ENCODE peak calls at places on chromosomes 16 and 17, in seven cellular contexts. One of them, this sample, is unnamed.
A peak's percentile ranks its signal among the peaks of the same experiment; 100 is the strongest.

GRCh38 chr17:75587718-75588545 is at the start of gene MYO15B:
- DNase-seq in cardiac muscle cell: peak; percentile 47
- DNase-seq in right lobe of liver: peak; percentile 74
- DNase-seq in left ventricle myocardium inferior: peak; percentile 72
- DNase-seq in stomach: peak; percentile 60
- DNase-seq in hepatocyte: peak; percentile 75
- DNase-seq in heart right ventricle: peak; percentile 70
- DNase-seq in this sample: no peak

GRCh38 chr17:58527949-58528348 is 13.5 kb upstream of the MTMR4 start:
- DNase-seq in cardiac muscle cell: no peak
- DNase-seq in right lobe of liver: no peak
- DNase-seq in left ventricle myocardium inferior: no peak
- DNase-seq in stomach: no peak
- DNase-seq in hepatocyte: no peak
- DNase-seq in heart right ventricle: no peak
- DNase-seq in this sample: no peak

GRCh38 chr17:76558210-76559095 is 18.6 kb downstream of the PRCD start:
- DNase-seq in cardiac muscle cell: no peak
- DNase-seq in right lobe of liver: no peak
- DNase-seq in left ventricle myocardium inferior: no peak
- DNase-seq in stomach: no peak
- DNase-seq in hepatocyte: no peak
- DNase-seq in heart right ventricle: no peak
- DNase-seq in this sample: no peak

GRCh38 chr17:27743288-27743885 is 56.9 kb downstream of the NOS2 start:
- DNase-seq in cardiac muscle cell: no peak
- DNase-seq in right lobe of liver: no peak
- DNase-seq in left ventricle myocardium inferior: no peak
- DNase-seq in stomach: no peak
- DNase-seq in hepatocyte: no peak
- DNase-seq in heart right ventricle: no peak
- DNase-seq in this sample: no peak

GRCh38 chr17:39920218-39921210 is 2.1 kb upstream of the GSDMB start:
- DNase-seq in cardiac muscle cell: no peak
- DNase-seq in right lobe of liver: peak; percentile 53
- DNase-seq in left ventricle myocardium inferior: no peak
- DNase-seq in stomach: no peak
- DNase-seq in hepatocyte: peak; percentile 34
- DNase-seq in heart right ventricle: no peak
- DNase-seq in this sample: no peak

GRCh38 chr16:49280022-49280741 is 1.5 kb downstream of the CBLN1 start:
- DNase-seq in cardiac muscle cell: peak; percentile 84
- DNase-seq in right lobe of liver: peak; percentile 28
- DNase-seq in left ventricle myocardium inferior: no peak
- DNase-seq in stomach: no peak
- DNase-seq in hepatocyte: peak; percentile 58
- DNase-seq in heart right ventricle: no peak
- DNase-seq in this sample: no peak

GRCh38 chr17:49922095-49922494 is 46.9 kb upstream of the DLX4 start:
- DNase-seq in cardiac muscle cell: no peak
- DNase-seq in right lobe of liver: no peak
- DNase-seq in left ventricle myocardium inferior: no peak
- DNase-seq in stomach: no peak
- DNase-seq in hepatocyte: no peak
- DNase-seq in heart right ventricle: no peak
- DNase-seq in this sample: no peak

GRCh38 chr16:88014201-88014781 is 63.1 kb downstream of the BANP start:
- DNase-seq in cardiac muscle cell: no peak
- DNase-seq in right lobe of liver: no peak
- DNase-seq in left ventricle myocardium inferior: no peak
- DNase-seq in stomach: peak; percentile 23
- DNase-seq in hepatocyte: no peak
- DNase-seq in heart right ventricle: no peak
- DNase-seq in this sample: no peak

GRCh38 chr17:65495255-65496060 is 66.0 kb downstream of the AXIN2 start:
- DNase-seq in cardiac muscle cell: peak; percentile 23
- DNase-seq in right lobe of liver: no peak
- DNase-seq in left ventricle myocardium inferior: no peak
- DNase-seq in stomach: no peak
- DNase-seq in hepatocyte: peak; percentile 42
- DNase-seq in heart right ventricle: no peak
- DNase-seq in this sample: no peak

GRCh38 chr16:27444470-27444869 is 42.5 kb downstream of the IL21R start:
- DNase-seq in cardiac muscle cell: no peak
- DNase-seq in right lobe of liver: peak; percentile 5
- DNase-seq in left ventricle myocardium inferior: no peak
- DNase-seq in stomach: no peak
- DNase-seq in hepatocyte: no peak
- DNase-seq in heart right ventricle: no peak
- DNase-seq in this sample: no peak

GRCh38 chr16:52435573-52435972 is 111.4 kb downstream of the TOX3 start:
- DNase-seq in cardiac muscle cell: no peak
- DNase-seq in right lobe of liver: no peak
- DNase-seq in left ventricle myocardium inferior: no peak
- DNase-seq in stomach: no peak
- DNase-seq in hepatocyte: no peak
- DNase-seq in heart right ventricle: no peak
- DNase-seq in this sample: no peak

GRCh38 chr17:78724999-78725398 is 57.1 kb downstream of the CYTH1 start:
- DNase-seq in cardiac muscle cell: no peak
- DNase-seq in right lobe of liver: no peak
- DNase-seq in left ventricle myocardium inferior: no peak
- DNase-seq in stomach: no peak
- DNase-seq in hepatocyte: no peak
- DNase-seq in heart right ventricle: no peak
- DNase-seq in this sample: no peak

GRCh38 chr16:64282181-64282580 is 839.7 kb downstream of the CDH11 start:
- DNase-seq in cardiac muscle cell: no peak
- DNase-seq in right lobe of liver: no peak
- DNase-seq in left ventricle myocardium inferior: no peak
- DNase-seq in stomach: no peak
- DNase-seq in hepatocyte: no peak
- DNase-seq in heart right ventricle: no peak
- DNase-seq in this sample: no peak

GRCh38 chr17:48639136-48639535 is 13.0 kb upstream of the HOXB9 start:
- DNase-seq in cardiac muscle cell: no peak
- DNase-seq in right lobe of liver: no peak
- DNase-seq in left ventricle myocardium inferior: no peak
- DNase-seq in stomach: no peak
- DNase-seq in hepatocyte: no peak
- DNase-seq in heart right ventricle: no peak
- DNase-seq in this sample: no peak

GRCh38 chr17:18323007-18323406 is 7.9 kb downstream of the SMCR8 start:
- DNase-seq in cardiac muscle cell: no peak
- DNase-seq in right lobe of liver: no peak
- DNase-seq in left ventricle myocardium inferior: no peak
- DNase-seq in stomach: no peak
- DNase-seq in hepatocyte: no peak
- DNase-seq in heart right ventricle: no peak
- DNase-seq in this sample: no peak

GRCh38 chr16:88442811-88443576 is 10.1 kb upstream of the ZFPM1 start:
- DNase-seq in cardiac muscle cell: peak; percentile 88
- DNase-seq in right lobe of liver: peak; percentile 83
- DNase-seq in left ventricle myocardium inferior: peak; percentile 73
- DNase-seq in stomach: peak; percentile 83
- DNase-seq in hepatocyte: peak; percentile 89
- DNase-seq in heart right ventricle: peak; percentile 74
- DNase-seq in this sample: peak; percentile 49

GRCh38 chr16:50245417-50246298 is 20.7 kb upstream of the ADCY7 start:
- DNase-seq in cardiac muscle cell: peak; percentile 77
- DNase-seq in right lobe of liver: peak; percentile 51
- DNase-seq in left ventricle myocardium inferior: no peak
- DNase-seq in stomach: peak; percentile 55
- DNase-seq in hepatocyte: peak; percentile 75
- DNase-seq in heart right ventricle: no peak
- DNase-seq in this sample: no peak

GRCh38 chr17:1515640-1516402 is 591 bp downstream of the INPP5K start:
- DNase-seq in cardiac muscle cell: peak; percentile 78
- DNase-seq in right lobe of liver: no peak
- DNase-seq in left ventricle myocardium inferior: no peak
- DNase-seq in stomach: peak; percentile 64
- DNase-seq in hepatocyte: peak; percentile 88
- DNase-seq in heart right ventricle: peak; percentile 79
- DNase-seq in this sample: no peak

GRCh38 chr17:32684087-32684828 is 192.7 kb downstream of the MYO1D start:
- DNase-seq in cardiac muscle cell: no peak
- DNase-seq in right lobe of liver: no peak
- DNase-seq in left ventricle myocardium inferior: no peak
- DNase-seq in stomach: no peak
- DNase-seq in hepatocyte: no peak
- DNase-seq in heart right ventricle: no peak
- DNase-seq in this sample: no peak

GRCh38 chr17:4944163-4944553 is 4.1 kb downstream of the RNF167 start:
- DNase-seq in cardiac muscle cell: no peak
- DNase-seq in right lobe of liver: no peak
- DNase-seq in left ventricle myocardium inferior: no peak
- DNase-seq in stomach: no peak
- DNase-seq in hepatocyte: no peak
- DNase-seq in heart right ventricle: no peak
- DNase-seq in this sample: no peak

GRCh38 chr17:82698974-82699442 is 510 bp upstream of the RAB40B start:
- DNase-seq in cardiac muscle cell: no peak
- DNase-seq in right lobe of liver: no peak
- DNase-seq in left ventricle myocardium inferior: no peak
- DNase-seq in stomach: no peak
- DNase-seq in hepatocyte: no peak
- DNase-seq in heart right ventricle: no peak
- DNase-seq in this sample: no peak

GRCh38 chr17:4433515-4434031 is at the start of gene SPNS3:
- DNase-seq in cardiac muscle cell: no peak
- DNase-seq in right lobe of liver: no peak
- DNase-seq in left ventricle myocardium inferior: no peak
- DNase-seq in stomach: no peak
- DNase-seq in hepatocyte: no peak
- DNase-seq in heart right ventricle: no peak
- DNase-seq in this sample: no peak

GRCh38 chr17:8776861-8777260 is 18.5 kb upstream of the SPDYE4 start:
- DNase-seq in cardiac muscle cell: no peak
- DNase-seq in right lobe of liver: no peak
- DNase-seq in left ventricle myocardium inferior: no peak
- DNase-seq in stomach: no peak
- DNase-seq in hepatocyte: no peak
- DNase-seq in heart right ventricle: no peak
- DNase-seq in this sample: no peak

GRCh38 chr16:81586421-81586820 is 141.8 kb downstream of the CMIP start:
- DNase-seq in cardiac muscle cell: peak; percentile 35
- DNase-seq in right lobe of liver: no peak
- DNase-seq in left ventricle myocardium inferior: no peak
- DNase-seq in stomach: no peak
- DNase-seq in hepatocyte: peak; percentile 75
- DNase-seq in heart right ventricle: no peak
- DNase-seq in this sample: no peak

GRCh38 chr17:48101012-48101720 is at the start of gene CBX1:
- DNase-seq in cardiac muscle cell: peak; percentile 96
- DNase-seq in right lobe of liver: peak; percentile 94
- DNase-seq in left ventricle myocardium inferior: peak; percentile 94
- DNase-seq in stomach: peak; percentile 94
- DNase-seq in hepatocyte: peak; percentile 97
- DNase-seq in heart right ventricle: peak; percentile 93
- DNase-seq in this sample: peak; percentile 82

GRCh38 chr17:43350888-43351361 is 47.9 kb upstream of the ARL4D start:
- DNase-seq in cardiac muscle cell: no peak
- DNase-seq in right lobe of liver: no peak
- DNase-seq in left ventricle myocardium inferior: no peak
- DNase-seq in stomach: no peak
- DNase-seq in hepatocyte: no peak
- DNase-seq in heart right ventricle: no peak
- DNase-seq in this sample: no peak
- H3K9me3 ChIP-seq in cardiac muscle cell: no peaks in the 10 kb centered on the region
- H3K9me3 ChIP-seq in right lobe of liver: peaks cover 3% of the 10 kb centered on the region
- H3K9me3 ChIP-seq in left ventricle myocardium inferior: peaks cover 37% of the 10 kb centered on the region
- H3K9me3 ChIP-seq in stomach: peaks cover 33% of the 10 kb centered on the region
- H3K9me3 ChIP-seq in hepatocyte: peaks cover 18% of the 10 kb centered on the region
- H3K9me3 ChIP-seq in heart right ventricle: no peaks in the 10 kb centered on the region
- H3K9me3 ChIP-seq in this sample: no peaks in the 10 kb centered on the region

DNA sequence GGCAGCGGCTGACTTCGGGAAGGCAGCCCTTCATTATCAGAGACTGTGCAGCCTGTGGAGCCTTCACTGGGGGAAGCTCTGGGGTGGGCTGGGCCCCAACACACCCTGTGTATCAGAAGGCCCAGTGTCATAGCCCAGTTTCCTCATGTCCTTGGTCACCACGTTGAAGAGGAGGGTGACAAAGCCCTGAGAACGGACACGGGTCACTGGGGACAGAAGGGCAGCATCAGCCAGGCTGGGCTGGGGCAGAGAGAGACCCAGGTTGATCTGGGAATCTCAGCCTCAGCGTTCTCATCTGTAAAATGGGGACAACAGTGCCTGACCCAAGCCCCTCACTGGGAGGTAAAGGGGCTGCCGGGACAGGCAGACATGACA is 19.3 kb downstream of the B9D1 start:
- DNase-seq in cardiac muscle cell: no peak
- DNase-seq in right lobe of liver: no peak
- DNase-seq in left ventricle myocardium inferior: no peak
- DNase-seq in stomach: no peak
- DNase-seq in hepatocyte: no peak
- DNase-seq in heart right ventricle: no peak
- DNase-seq in this sample: no peak
- H3K4me1 ChIP-seq in cardiac muscle cell: peaks cover 11% of the 10 kb centered on the region
- H3K4me1 ChIP-seq in right lobe of liver: peaks cover 21% of the 10 kb centered on the region
- H3K4me1 ChIP-seq in left ventricle myocardium inferior: peaks cover 70% of the 10 kb centered on the region
- H3K4me1 ChIP-seq in stomach: peaks cover 19% of the 10 kb centered on the region
- H3K4me1 ChIP-seq in hepatocyte: peaks cover 55% of the 10 kb centered on the region
- H3K4me1 ChIP-seq in heart right ventricle: peaks cover 65% of the 10 kb centered on the region
- H3K4me1 ChIP-seq in this sample: peaks cover 38% of the 10 kb centered on the region

GRCh38 chr16:5026664-5027063 is 7.1 kb downstream of the NAGPA start:
- DNase-seq in cardiac muscle cell: no peak
- DNase-seq in right lobe of liver: no peak
- DNase-seq in left ventricle myocardium inferior: no peak
- DNase-seq in stomach: no peak
- DNase-seq in hepatocyte: no peak
- DNase-seq in heart right ventricle: no peak
- DNase-seq in this sample: no peak

GRCh38 chr16:5027086-5027485 is 6.6 kb downstream of the NAGPA start:
- DNase-seq in cardiac muscle cell: no peak
- DNase-seq in right lobe of liver: no peak
- DNase-seq in left ventricle myocardium inferior: no peak
- DNase-seq in stomach: no peak
- DNase-seq in hepatocyte: no peak
- DNase-seq in heart right ventricle: no peak
- DNase-seq in this sample: no peak

GRCh38 chr16:5027575-5028235 is 6.0 kb downstream of the NAGPA start:
- DNase-seq in cardiac muscle cell: no peak
- DNase-seq in right lobe of liver: no peak
- DNase-seq in left ventricle myocardium inferior: no peak
- DNase-seq in stomach: no peak
- DNase-seq in hepatocyte: peak; percentile 2
- DNase-seq in heart right ventricle: no peak
- DNase-seq in this sample: no peak

GRCh38 chr16:5030251-5030870 is 3.4 kb downstream of the NAGPA start:
- DNase-seq in cardiac muscle cell: no peak
- DNase-seq in right lobe of liver: no peak
- DNase-seq in left ventricle myocardium inferior: no peak
- DNase-seq in stomach: no peak
- DNase-seq in hepatocyte: no peak
- DNase-seq in heart right ventricle: no peak
- DNase-seq in this sample: no peak

GRCh38 chr16:5028950-5029475 is 4.7 kb downstream of the NAGPA start:
- DNase-seq in cardiac muscle cell: no peak
- DNase-seq in right lobe of liver: no peak
- DNase-seq in left ventricle myocardium inferior: no peak
- DNase-seq in stomach: no peak
- DNase-seq in hepatocyte: no peak
- DNase-seq in heart right ventricle: no peak
- DNase-seq in this sample: no peak
- H3K27ac ChIP-seq in cardiac muscle cell: no peak overlapping the region
- H3K27ac ChIP-seq in right lobe of liver: no peak overlapping the region
- H3K27ac ChIP-seq in left ventricle myocardium inferior: no peak overlapping the region
- H3K27ac ChIP-seq in stomach: no peak overlapping the region
- H3K27ac ChIP-seq in hepatocyte: no peak overlapping the region
- H3K27ac ChIP-seq in heart right ventricle: no peak overlapping the region
- H3K27ac ChIP-seq in this sample: no peak overlapping the region

GRCh38 chr16:35737076-35737475 is 2277.7 kb downstream of the TP53TG3F start:
- DNase-seq in cardiac muscle cell: no peak
- DNase-seq in right lobe of liver: no peak
- DNase-seq in left ventricle myocardium inferior: no peak
- DNase-seq in stomach: no peak
- DNase-seq in hepatocyte: no peak
- DNase-seq in heart right ventricle: no peak
- DNase-seq in this sample: no peak
- H3K9me3 ChIP-seq in cardiac muscle cell: no peaks in the 10 kb centered on the region
- H3K9me3 ChIP-seq in right lobe of liver: no peaks in the 10 kb centered on the region
- H3K9me3 ChIP-seq in left ventricle myocardium inferior: no peaks in the 10 kb centered on the region
- H3K9me3 ChIP-seq in stomach: peaks cover 40% of the 10 kb centered on the region
- H3K9me3 ChIP-seq in hepatocyte: no peaks in the 10 kb centered on the region
- H3K9me3 ChIP-seq in heart right ventricle: no peaks in the 10 kb centered on the region
- H3K9me3 ChIP-seq in this sample: peaks cover 42% of the 10 kb centered on the region